ENCODE peak calls at places on chromosomes 11 and 22, in ten cellular contexts. R, K, B, O, I, M, A, L, N and Y are unnamed samples.

GRCh38 chr11:63764201-63764711 is 4.3 kb downstream of the ZFTA start:
- DNase-seq in R (peak; percentile 88), K (no peak), B (no peak), O (no peak), I (no peak), M (no peak), A (no peak), L (no peak), N (no peak), Y (no peak)

GRCh38 chr22:49509016-49509415 is 318.7 kb downstream of the BRD1 start:
- DNase-seq in R (peak; percentile 48), K (no peak), B (no peak), O (no peak), I (no peak), M (no peak), A (no peak), L (no peak), N (no peak), Y (no peak)

GRCh38 chr11:117958949-117959348 is 27.2 kb upstream of the IL10RA start:
- DNase-seq in R (no peak), K (no peak), B (no peak), O (no peak), I (no peak), M (no peak), A (no peak), L (no peak), N (no peak), Y (no peak)

GRCh38 chr22:28019360-28019759 is 100.3 kb upstream of the PITPNB start:
- DNase-seq in R (peak; percentile 65), K (no peak), B (peak; percentile 16), O (no peak), I (peak; percentile 15), M (no peak), A (no peak), L (no peak), N (no peak), Y (peak; percentile 59)

GRCh38 chr11:116742104-116742503 is 30.7 kb downstream of the BUD13 start:
- DNase-seq in R (no peak), K (no peak), B (peak; percentile 15), O (no peak), I (no peak), M (no peak), A (no peak), L (no peak), N (peak; percentile 43), Y (no peak)

GRCh38 chr11:122140535-122140934 is 24.5 kb upstream of the BLID start:
- DNase-seq in R (no peak), K (no peak), B (peak; percentile 92), O (no peak), I (no peak), M (no peak), A (no peak), L (no peak), N (peak; percentile 63), Y (no peak)

GRCh38 chr11:104678408-104678807 is 219.9 kb downstream of the CASP12 start:
- DNase-seq in R (no peak), K (no peak), B (no peak), O (no peak), I (no peak), M (no peak), A (no peak), L (no peak), N (no peak), Y (no peak)

GRCh38 chr11:27926469-27926868 is 181.5 kb downstream of the KIF18A start:
- DNase-seq in R (no peak), K (no peak), B (no peak), O (no peak), I (no peak), M (no peak), A (no peak), L (no peak), N (no peak), Y (no peak)

GRCh38 chr22:45014658-45015057 is 4.9 kb upstream of the PHF21B start:
- DNase-seq in R (peak; percentile 28), K (no peak), B (no peak), O (no peak), I (no peak), M (no peak), A (no peak), L (no peak), N (no peak), Y (no peak)

GRCh38 chr22:23818541-23818940 is 20.3 kb downstream of the DERL3 start:
- DNase-seq in R (no peak), K (no peak), B (no peak), O (no peak), I (no peak), M (no peak), A (no peak), L (no peak), N (no peak), Y (no peak)

GRCh38 chr11:61082161-61082870 is 20.0 kb upstream of the CD5 start:
- DNase-seq in R (peak; percentile 57), K (no peak), B (no peak), O (no peak), I (no peak), M (no peak), A (no peak), L (no peak), N (no peak), Y (no peak)

GRCh38 chr11:61800331-61801281 is 7.9 kb downstream of the FEN1 start:
- DNase-seq in R (no peak), K (no peak), B (no peak), O (no peak), I (no peak), M (no peak), A (no peak), L (no peak), N (no peak), Y (no peak)

GRCh38 chr11:68038226-68038717 is 553 bp upstream of the TCIRG1 start:
- DNase-seq in R (peak; percentile 78), K (no peak), B (no peak), O (no peak), I (peak; percentile 38), M (no peak), A (no peak), L (no peak), N (no peak), Y (no peak)

GRCh38 chr11:33659370-33660139 is 41.1 kb downstream of the C11orf91 start:
- DNase-seq in R (no peak), K (no peak), B (no peak), O (no peak), I (no peak), M (no peak), A (no peak), L (no peak), N (no peak), Y (no peak)

GRCh38 chr11:77141034-77141433 is 13.0 kb downstream of the MYO7A start:
- DNase-seq in R (peak; percentile 7), K (peak; percentile 23), B (peak; percentile 29), O (no peak), I (no peak), M (no peak), A (no peak), L (no peak), N (peak; percentile 72), Y (no peak)

GRCh38 chr11:71179877-71180276 is 72.5 kb downstream of the SHANK2 start:
- DNase-seq in R (no peak), K (peak; percentile 8), B (no peak), O (no peak), I (no peak), M (no peak), A (no peak), L (no peak), N (no peak), Y (no peak)

GRCh38 chr11:122207921-122208764 is 92.1 kb upstream of the BLID start:
- DNase-seq in R (no peak), K (no peak), B (peak; percentile 90), O (no peak), I (no peak), M (no peak), A (no peak), L (no peak), N (peak; percentile 45), Y (no peak)